ENCODE peak calls at places on chromosomes 1 and 21, in five cellular contexts. I is spleen, V is stomach, D is breast epithelium, J is body of pancreas. M is an unnamed sample. For H3K4me1, the result is how much of the 10 kb centered on the place peaks cover.

GRCh38 chr1:33893147-33893830 is 29.4 kb downstream of the HMGB4 start:
- DNase-seq in I (no peak), V (no peak), D (no peak), J (no peak), M (no peak)

GRCh38 chr21:41446571-41446970 is 20.5 kb downstream of the MX1 start:
- DNase-seq in I (no peak), V (no peak), D (no peak), J (no peak), M (no peak)

GRCh38 chr1:209850342-209850979 is 22.7 kb downstream of the UTP25 start:
- DNase-seq in I (no peak), V (peak), D (no peak), J (peak), M (peak)

GRCh38 chr1:79976287-79976686 is 969.8 kb upstream of the ADGRL4 start:
- DNase-seq in I (no peak), V (no peak), D (no peak), J (no peak), M (no peak)

GRCh38 chr1:171433451-171433850 is 51.9 kb upstream of the PRRC2C start:
- DNase-seq in I (no peak), V (no peak), D (no peak), J (no peak), M (no peak)

GRCh38 chr1:212498243-212498642 is 65.5 kb downstream of the NENF start:
- DNase-seq in I (no peak), V (no peak), D (no peak), J (no peak), M (no peak)

GRCh38 chr21:31872072-31872451 is 758 bp upstream of the HUNK start:
- DNase-seq in I (no peak), V (no peak), D (no peak), J (no peak), M (no peak)

GRCh38 chr1:237141471-237141870 is 99.5 kb downstream of the RYR2 start:
- DNase-seq in I (no peak), V (no peak), D (no peak), J (no peak), M (no peak)

GRCh38 chr1:7616076-7616833 is 154.8 kb upstream of the VAMP3 start:
- DNase-seq in I (peak), V (peak), D (no peak), J (peak), M (peak)

GRCh38 chr1:24643362-24644346 is 552 bp downstream of the SRRM1 start:
- DNase-seq in I (peak), V (peak), D (no peak), J (peak), M (peak)

GRCh38 chr1:69139007-69139406 is 428.7 kb upstream of the LRRC7 start:
- DNase-seq in I (no peak), V (no peak), D (no peak), J (no peak), M (no peak)

GRCh38 chr1:185309566-185309965 is 7.5 kb downstream of the IVNS1ABP start:
- DNase-seq in I (no peak), V (peak), D (no peak), J (peak), M (no peak)

GRCh38 chr1:152479792-152480595 is 30.6 kb upstream of the LCE5A start:
- DNase-seq in I (no peak), V (peak), D (no peak), J (peak), M (no peak)

GRCh38 chr1:208172389-208173140 is 71.6 kb downstream of the PLXNA2 start:
- DNase-seq in I (no peak), V (no peak), D (no peak), J (no peak), M (no peak)

GRCh38 chr1:160177231-160177630 is 13.1 kb upstream of the CASQ1 start:
- DNase-seq in I (no peak), V (no peak), D (no peak), J (no peak), M (no peak)

GRCh38 chr1:170204121-170204520 is 58.4 kb downstream of the NTMT2 start:
- DNase-seq in I (no peak), V (no peak), D (no peak), J (no peak), M (no peak)

GRCh38 chr1:12275370-12275769 is 45.5 kb downstream of the VPS13D start:
- DNase-seq in I (no peak), V (peak), D (no peak), J (peak), M (no peak)

GRCh38 chr1:79043506-79043905 is 37.0 kb upstream of the ADGRL4 start:
- DNase-seq in I (no peak), V (no peak), D (no peak), J (no peak), M (no peak)

GRCh38 chr1:75785964-75786853 is at the start of gene RABGGTB:
- DNase-seq in I (peak), V (peak), D (peak), J (peak), M (peak)

GRCh38 chr1:17531682-17532487 is 7.6 kb upstream of the ARHGEF10L start:
- DNase-seq in I (no peak), V (peak), D (no peak), J (peak), M (peak)

GRCh38 chr1:47659141-47659540 is 221.3 kb downstream of the FOXD2 start:
- DNase-seq in I (peak), V (peak), D (no peak), J (no peak), M (no peak)

GRCh38 chr21:16992448-16992847 is 520.4 kb upstream of the CXADR start:
- DNase-seq in I (no peak), V (no peak), D (no peak), J (no peak), M (no peak)

GRCh38 chr1:26861286-26861701 is 1.7 kb upstream of the SFN start:
- DNase-seq in I (no peak), V (no peak), D (no peak), J (no peak), M (no peak)

GRCh38 chr1:223641523-223642039 is 23.9 kb downstream of the CAPN8 start:
- DNase-seq in I (no peak), V (peak), D (no peak), J (peak), M (no peak)
- TF ChIP-seq POLR2A in I (no peak), V (no peak), D (no peak), J (no peak), M (no peak)

GRCh38 chr1:110338200-110339039 is 757 bp upstream of the RBM15 start:
- DNase-seq in I (peak), V (peak), D (peak), J (peak), M (peak)

GRCh38 chr1:110339040-110339426 is at the start of gene RBM15:
- DNase-seq in I (peak), V (peak), D (peak), J (peak), M (peak)

GRCh38 chr1:110339427-110340206 is 440 bp downstream of the RBM15 start:
- DNase-seq in I (no peak), V (peak), D (peak), J (no peak), M (peak)

GRCh38 chr1:110341146-110341871 is 2.1 kb downstream of the RBM15 start:
- DNase-seq in I (peak), V (no peak), D (no peak), J (no peak), M (no peak)

GRCh38 chr1:110340207-110340468 is 961 bp downstream of the RBM15 start:
- DNase-seq in I (no peak), V (no peak), D (no peak), J (peak), M (no peak)
- H3K4me1 ChIP-seq in I (half or more), V (half or more), D (under half), J (half or more), M (under half)

GRCh38 chr1:9823693-9823942 is 147 bp downstream of the CLSTN1 start:
- DNase-seq in I (no peak), V (no peak), D (no peak), J (no peak), M (no peak)

GRCh38 chr1:9822897-9823692 is 670 bp downstream of the CLSTN1 start:
- DNase-seq in I (peak), V (no peak), D (no peak), J (no peak), M (no peak)

GRCh38 chr1:9825101-9826074 is 1.6 kb upstream of the CLSTN1 start:
- DNase-seq in I (peak), V (peak), D (peak), J (peak), M (peak)

GRCh38 chr1:9824702-9825089 is 931 bp upstream of the CLSTN1 start:
- DNase-seq in I (no peak), V (no peak), D (no peak), J (no peak), M (no peak)

GRCh38 chr1:9823943-9824701 is at the start of gene CLSTN1:
- DNase-seq in I (peak), V (peak), D (peak), J (peak), M (peak)
- TF ChIP-seq POLR2A in I (no peak), V (no peak), D (no peak), J (peak), M (peak)

GRCh38 chr1:202659974-202660373 is 50.3 kb downstream of the SYT2 start:
- DNase-seq in I (no peak), V (no peak), D (no peak), J (no peak), M (no peak)

GRCh38 chr1:202658251-202658650 is 52.0 kb downstream of the SYT2 start:
- DNase-seq in I (no peak), V (no peak), D (no peak), J (no peak), M (no peak)

GRCh38 chr1:202661136-202661845 is 49.0 kb downstream of the SYT2 start:
- DNase-seq in I (no peak), V (no peak), D (no peak), J (no peak), M (no peak)

GRCh38 chr1:202658766-202659165 is 51.5 kb downstream of the SYT2 start:
- DNase-seq in I (no peak), V (no peak), D (no peak), J (no peak), M (no peak)

DNA sequence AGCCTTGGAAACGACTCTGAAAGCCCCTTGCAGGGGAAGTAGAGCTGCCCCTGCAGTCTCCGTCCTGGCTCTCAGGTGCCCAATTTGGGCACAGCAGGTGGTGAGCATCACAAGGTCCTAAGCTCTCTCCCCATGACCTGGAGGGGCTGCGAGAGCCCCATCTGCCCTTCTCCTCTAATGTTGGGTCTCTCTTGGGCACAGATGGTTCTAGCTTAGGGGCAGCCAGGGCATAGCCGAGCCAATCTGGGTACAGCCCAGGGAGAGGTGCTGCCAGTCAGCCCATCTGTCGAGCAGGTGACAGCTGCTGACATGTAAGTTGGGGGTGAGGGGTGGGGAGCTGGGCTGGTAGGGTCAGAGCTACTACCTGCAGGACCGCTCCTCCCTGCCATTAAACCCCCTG is 50.7 kb downstream of the SYT2 start:
- DNase-seq in I (no peak), V (no peak), D (no peak), J (no peak), M (no peak)
- H3K4me1 ChIP-seq in I (under half), V (under half), D (under half), J (under half), M (under half)

DNA sequence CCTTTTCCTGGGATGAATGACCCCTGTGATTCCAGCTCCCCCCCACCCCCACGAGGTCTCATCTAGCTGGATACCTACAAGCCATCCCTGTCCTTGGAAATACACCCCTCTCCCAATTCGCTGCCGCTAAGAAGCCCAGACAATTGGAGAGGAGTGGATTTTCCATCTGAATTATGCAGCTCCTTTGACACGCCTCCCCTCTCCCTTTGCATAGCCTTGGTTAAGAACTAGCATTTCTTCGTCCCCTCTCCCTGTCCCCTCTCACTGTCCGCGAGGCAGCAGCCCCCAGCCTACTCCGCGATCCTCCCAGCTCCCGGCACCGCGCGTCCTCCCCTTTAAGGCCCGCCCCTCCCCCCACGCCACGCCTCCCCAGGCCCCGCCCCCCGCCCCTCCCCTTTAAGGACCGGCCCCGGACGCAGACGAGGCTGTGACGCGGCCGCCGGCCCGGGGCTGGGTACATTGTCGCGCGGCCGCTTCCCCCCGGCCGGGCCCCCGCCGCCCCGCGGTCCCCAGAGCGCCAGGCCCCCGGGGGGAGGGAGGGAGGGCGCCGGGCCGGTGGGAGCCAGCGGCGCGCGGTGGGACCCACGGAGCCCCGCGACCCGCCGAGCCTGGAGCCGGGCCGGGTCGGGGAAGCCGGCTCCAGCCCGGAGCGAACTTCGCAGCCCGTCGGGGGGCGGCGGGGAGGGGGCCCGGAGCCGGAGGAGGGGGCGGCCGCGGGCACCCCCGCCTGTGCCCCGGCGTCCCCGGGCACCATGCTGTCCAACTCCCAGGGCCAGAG is at the start of gene MAPKAPK2:
- DNase-seq in I (peak), V (peak), D (peak), J (peak), M (peak)
- TF ChIP-seq POLR2A in I (no peak), V (no peak), D (no peak), J (no peak), M (peak)

GRCh38 chr1:164604541-164604940 is 45.6 kb downstream of the PBX1 start:
- DNase-seq in I (no peak), V (no peak), D (no peak), J (no peak), M (no peak)
- H3K4me1 ChIP-seq in I (under half), V (half or more), D (under half), J (half or more), M (under half)

GRCh38 chr21:45250914-45251634 is 36.6 kb downstream of the POFUT2 start:
- DNase-seq in I (peak), V (no peak), D (no peak), J (no peak), M (no peak)

GRCh38 chr21:45251635-45252447 is 35.9 kb downstream of the POFUT2 start:
- DNase-seq in I (peak), V (no peak), D (no peak), J (no peak), M (no peak)

GRCh38 chr21:45248893-45249381 is 38.8 kb downstream of the POFUT2 start:
- DNase-seq in I (peak), V (no peak), D (no peak), J (peak), M (peak)

GRCh38 chr21:45249626-45250025 is 38.1 kb downstream of the POFUT2 start:
- DNase-seq in I (no peak), V (no peak), D (no peak), J (no peak), M (no peak)

DNA sequence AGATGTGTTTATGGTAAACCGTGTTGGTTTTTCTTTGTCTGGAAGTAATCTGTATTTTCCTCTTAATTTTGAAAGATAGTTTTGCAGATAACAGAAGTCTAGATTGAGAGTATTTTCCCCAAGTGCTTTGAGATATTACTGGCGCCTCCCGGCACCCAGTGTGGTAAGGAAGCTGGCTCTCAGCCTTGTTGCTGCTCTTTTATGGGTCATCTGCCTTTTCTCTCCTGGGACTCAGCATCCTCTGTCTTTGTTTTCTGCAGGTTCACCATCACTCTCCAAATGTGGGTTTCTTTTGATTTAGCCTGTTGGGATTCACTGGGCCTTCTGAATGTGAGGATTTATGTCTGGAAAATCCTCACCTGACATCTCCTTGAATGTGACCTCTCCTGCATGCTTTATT is 37.4 kb downstream of the POFUT2 start:
- DNase-seq in I (no peak), V (no peak), D (no peak), J (no peak), M (no peak)
- TF ChIP-seq POLR2A in I (no peak), V (no peak), D (no peak), J (no peak), M (no peak)

M was measured in prostate gland.